ENCODE peak calls at places on chromosomes 16 and 17, in six cellular contexts. One of them, this sample, is unnamed.

GRCh38 chr16:85652431-85653221 is 36.1 kb downstream of the GINS2 start:
- DNase-seq in hepatocyte: peak; percentile 57
- DNase-seq in transverse colon: peak; percentile 61
- DNase-seq in psoas muscle: peak; percentile 74
- DNase-seq in left ventricle myocardium inferior: peak; percentile 47
- DNase-seq in tibial artery: peak; percentile 82
- DNase-seq in this sample: peak; percentile 6

GRCh38 chr16:84143081-84143480 is 1.9 kb downstream of the HSDL1 start:
- DNase-seq in hepatocyte: no peak
- DNase-seq in transverse colon: no peak
- DNase-seq in psoas muscle: no peak
- DNase-seq in left ventricle myocardium inferior: no peak
- DNase-seq in tibial artery: no peak
- DNase-seq in this sample: no peak

GRCh38 chr17:67056746-67057490 is 12.6 kb downstream of the CACNG1 start:
- DNase-seq in hepatocyte: no peak
- DNase-seq in transverse colon: no peak
- DNase-seq in psoas muscle: no peak
- DNase-seq in left ventricle myocardium inferior: no peak
- DNase-seq in tibial artery: no peak
- DNase-seq in this sample: no peak

GRCh38 chr16:88920618-88921602 is 54.5 kb upstream of the PABPN1L start:
- DNase-seq in hepatocyte: peak; percentile 74
- DNase-seq in transverse colon: peak; percentile 70
- DNase-seq in psoas muscle: peak; percentile 78
- DNase-seq in left ventricle myocardium inferior: peak; percentile 85
- DNase-seq in tibial artery: no peak
- DNase-seq in this sample: no peak

GRCh38 chr16:48887646-48888045 is 277.7 kb upstream of the N4BP1 start:
- DNase-seq in hepatocyte: no peak
- DNase-seq in transverse colon: no peak
- DNase-seq in psoas muscle: no peak
- DNase-seq in left ventricle myocardium inferior: no peak
- DNase-seq in tibial artery: no peak
- DNase-seq in this sample: no peak

GRCh38 chr17:80428796-80429195 is 13.8 kb downstream of the ENDOV start:
- DNase-seq in hepatocyte: no peak
- DNase-seq in transverse colon: no peak
- DNase-seq in psoas muscle: no peak
- DNase-seq in left ventricle myocardium inferior: no peak
- DNase-seq in tibial artery: peak; percentile 24
- DNase-seq in this sample: no peak

GRCh38 chr16:66434619-66435430 is 7.7 kb downstream of the BEAN1 start:
- DNase-seq in hepatocyte: no peak
- DNase-seq in transverse colon: no peak
- DNase-seq in psoas muscle: no peak
- DNase-seq in left ventricle myocardium inferior: no peak
- DNase-seq in tibial artery: no peak
- DNase-seq in this sample: no peak

GRCh38 chr16:58377932-58378331 is 14.3 kb upstream of the GINS3 start:
- DNase-seq in hepatocyte: no peak
- DNase-seq in transverse colon: no peak
- DNase-seq in psoas muscle: no peak
- DNase-seq in left ventricle myocardium inferior: no peak
- DNase-seq in tibial artery: no peak
- DNase-seq in this sample: no peak

GRCh38 chr17:80883831-80884735 is 107.6 kb upstream of the CHMP6 start:
- DNase-seq in hepatocyte: no peak
- DNase-seq in transverse colon: no peak
- DNase-seq in psoas muscle: no peak
- DNase-seq in left ventricle myocardium inferior: no peak
- DNase-seq in tibial artery: no peak
- DNase-seq in this sample: no peak

GRCh38 chr17:66654341-66654740 is 180.6 kb upstream of the CACNG5 start:
- DNase-seq in hepatocyte: no peak
- DNase-seq in transverse colon: no peak
- DNase-seq in psoas muscle: no peak
- DNase-seq in left ventricle myocardium inferior: no peak
- DNase-seq in tibial artery: no peak
- DNase-seq in this sample: no peak

GRCh38 chr16:84065536-84066132 is 23.0 kb upstream of the SLC38A8 start:
- DNase-seq in hepatocyte: peak; percentile 74
- DNase-seq in transverse colon: peak; percentile 46
- DNase-seq in psoas muscle: peak; percentile 44
- DNase-seq in left ventricle myocardium inferior: no peak
- DNase-seq in tibial artery: no peak
- DNase-seq in this sample: no peak

GRCh38 chr17:61478026-61478789 is 26.0 kb downstream of the TBX4 start:
- DNase-seq in hepatocyte: no peak
- DNase-seq in transverse colon: no peak
- DNase-seq in psoas muscle: no peak
- DNase-seq in left ventricle myocardium inferior: no peak
- DNase-seq in tibial artery: peak; percentile 53
- DNase-seq in this sample: no peak

GRCh38 chr17:60908324-60908723 is 230.7 kb downstream of the BCAS3 start:
- DNase-seq in hepatocyte: no peak
- DNase-seq in transverse colon: no peak
- DNase-seq in psoas muscle: no peak
- DNase-seq in left ventricle myocardium inferior: no peak
- DNase-seq in tibial artery: no peak
- DNase-seq in this sample: no peak

GRCh38 chr17:6346387-6346786 is 88.5 kb downstream of the AIPL1 start:
- DNase-seq in hepatocyte: no peak
- DNase-seq in transverse colon: no peak
- DNase-seq in psoas muscle: no peak
- DNase-seq in left ventricle myocardium inferior: no peak
- DNase-seq in tibial artery: no peak
- DNase-seq in this sample: no peak

DNA sequence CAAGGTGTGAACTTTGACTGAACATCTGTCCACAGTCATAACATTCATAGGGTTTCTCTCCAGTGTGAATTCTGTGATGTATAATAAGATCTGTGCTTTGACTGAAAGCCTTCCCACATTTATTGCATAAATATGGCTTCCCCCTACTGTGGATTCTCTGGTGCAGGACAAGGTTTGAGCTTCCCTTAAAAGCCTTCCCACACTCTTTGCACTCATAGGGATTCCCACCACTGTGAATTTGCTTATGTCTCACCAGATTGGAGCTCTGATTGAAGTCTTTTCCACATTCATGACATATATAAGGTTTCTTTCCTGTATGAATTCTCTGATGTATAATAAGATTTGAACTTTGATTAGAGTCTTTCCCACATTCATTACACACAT is 8.3 kb downstream of the ZNF594 start:
- DNase-seq in hepatocyte: no peak
- DNase-seq in transverse colon: no peak
- DNase-seq in psoas muscle: no peak
- DNase-seq in left ventricle myocardium inferior: no peak
- DNase-seq in tibial artery: no peak
- DNase-seq in this sample: no peak
- H3K9me3 ChIP-seq in hepatocyte: peaks cover 70% of the 10 kb centered on the region
- H3K9me3 ChIP-seq in transverse colon: peaks cover 95% of the 10 kb centered on the region
- H3K9me3 ChIP-seq in psoas muscle: peaks cover 95% of the 10 kb centered on the region
- H3K9me3 ChIP-seq in left ventricle myocardium inferior: peaks cover 100% of the 10 kb centered on the region
- H3K9me3 ChIP-seq in tibial artery: peaks cover 37% of the 10 kb centered on the region
- H3K9me3 ChIP-seq in this sample: peaks cover 100% of the 10 kb centered on the region

DNA sequence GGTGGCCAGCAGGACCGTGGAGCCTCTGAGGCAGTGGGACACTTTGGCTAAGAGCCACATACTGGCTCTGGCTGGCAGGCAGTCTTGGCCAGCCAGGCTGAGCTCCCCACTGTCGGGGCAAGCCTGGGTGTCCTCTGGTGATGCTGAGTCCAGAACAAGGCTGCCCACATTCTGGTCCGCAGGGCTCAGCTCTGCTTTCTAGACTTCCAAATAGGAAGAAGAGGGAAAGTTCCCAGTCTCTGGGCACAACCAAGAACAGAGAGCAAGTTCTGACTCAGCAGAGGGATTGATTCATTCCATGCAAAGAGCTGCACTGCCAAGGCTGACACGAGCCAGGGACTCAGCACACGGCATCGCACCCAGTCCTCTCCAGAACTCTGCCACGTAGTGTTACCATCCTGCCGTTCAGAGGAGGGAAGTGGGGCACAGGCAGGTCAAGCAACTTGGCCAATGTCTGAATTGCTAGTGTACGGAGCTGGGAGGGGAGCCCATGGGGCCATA is 58.9 kb downstream of the NOS2 start:
- DNase-seq in hepatocyte: no peak
- DNase-seq in transverse colon: no peak
- DNase-seq in psoas muscle: no peak
- DNase-seq in left ventricle myocardium inferior: no peak
- DNase-seq in tibial artery: no peak
- DNase-seq in this sample: no peak
- H3K27ac ChIP-seq in hepatocyte: no peak overlapping the region
- H3K27ac ChIP-seq in transverse colon: no peak overlapping the region
- H3K27ac ChIP-seq in psoas muscle: no peak overlapping the region
- H3K27ac ChIP-seq in left ventricle myocardium inferior: no peak overlapping the region
- H3K27ac ChIP-seq in tibial artery: no peak overlapping the region
- H3K27ac ChIP-seq in this sample: no peak overlapping the region

GRCh38 chr16:22340945-22341344 is 33.5 kb downstream of the CDR2 start:
- DNase-seq in hepatocyte: no peak
- DNase-seq in transverse colon: no peak
- DNase-seq in psoas muscle: no peak
- DNase-seq in left ventricle myocardium inferior: no peak
- DNase-seq in tibial artery: no peak
- DNase-seq in this sample: no peak
- H3K9me3 ChIP-seq in hepatocyte: peaks cover 26% of the 10 kb centered on the region
- H3K9me3 ChIP-seq in transverse colon: peaks cover 7% of the 10 kb centered on the region
- H3K9me3 ChIP-seq in psoas muscle: peaks cover 15% of the 10 kb centered on the region
- H3K9me3 ChIP-seq in left ventricle myocardium inferior: peaks cover 38% of the 10 kb centered on the region
- H3K9me3 ChIP-seq in tibial artery: peaks cover 4% of the 10 kb centered on the region
- H3K9me3 ChIP-seq in this sample: peaks cover 22% of the 10 kb centered on the region

GRCh38 chr17:77570565-77570898 is 388.0 kb upstream of the TNRC6C start:
- DNase-seq in hepatocyte: no peak
- DNase-seq in transverse colon: no peak
- DNase-seq in psoas muscle: no peak
- DNase-seq in left ventricle myocardium inferior: no peak
- DNase-seq in tibial artery: peak; percentile 51
- DNase-seq in this sample: no peak
- H3K27ac ChIP-seq in hepatocyte: no peak overlapping the region
- H3K27ac ChIP-seq in transverse colon: no peak overlapping the region
- H3K27ac ChIP-seq in psoas muscle: no peak overlapping the region
- H3K27ac ChIP-seq in left ventricle myocardium inferior: no peak overlapping the region
- H3K27ac ChIP-seq in tibial artery: peak overlapping the region; percentile 20
- H3K27ac ChIP-seq in this sample: no peak overlapping the region

DNA sequence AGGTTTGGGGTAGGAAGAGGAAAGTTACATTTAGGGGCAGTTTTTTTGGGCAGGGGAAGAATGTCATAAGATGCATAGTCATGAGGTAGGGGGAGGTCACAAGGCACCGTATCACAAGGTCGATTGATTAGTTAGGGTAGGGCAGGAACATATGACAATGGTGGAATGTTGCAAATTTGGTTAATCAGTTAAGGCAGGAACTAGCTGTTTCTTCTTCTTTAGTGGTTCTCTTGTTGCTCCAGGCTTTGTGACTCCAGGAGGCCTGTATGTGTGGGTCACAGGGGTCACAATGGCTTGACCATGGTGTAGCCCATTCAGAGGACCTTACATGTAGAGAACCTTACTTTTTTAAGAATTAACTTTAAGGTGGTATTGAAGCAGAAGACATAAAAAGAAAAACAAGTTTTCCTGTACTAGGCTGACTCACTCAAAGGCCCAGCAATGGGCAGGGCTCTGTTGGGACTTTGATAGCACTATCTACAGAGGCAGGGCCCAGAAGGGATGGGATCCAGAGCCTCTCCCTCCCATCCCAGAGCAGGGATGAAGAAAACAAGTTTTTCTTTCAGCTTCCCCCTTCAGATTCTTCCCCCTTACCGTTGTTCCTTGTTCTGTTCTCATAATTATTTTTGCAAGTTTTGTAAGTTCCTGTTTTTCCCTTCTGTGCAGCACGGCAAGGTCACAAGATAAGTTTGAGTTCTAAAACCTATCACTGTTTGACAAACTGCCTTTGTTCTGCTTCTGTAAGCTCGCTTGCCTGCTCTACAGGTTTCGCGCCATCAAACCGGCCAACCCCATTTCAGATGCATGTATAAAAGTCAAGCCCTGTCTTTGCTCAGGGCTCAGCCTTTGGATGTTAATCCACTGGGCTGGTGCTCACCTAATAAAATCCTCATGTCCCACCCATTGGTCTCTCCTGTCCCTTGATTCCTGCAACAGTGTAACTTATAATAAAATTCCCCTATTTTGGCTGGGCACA is 45.8 kb upstream of the ATF7IP2 start:
- DNase-seq in hepatocyte: no peak
- DNase-seq in transverse colon: no peak
- DNase-seq in psoas muscle: no peak
- DNase-seq in left ventricle myocardium inferior: no peak
- DNase-seq in tibial artery: no peak
- DNase-seq in this sample: no peak
- H3K9me3 ChIP-seq in hepatocyte: peaks cover 8% of the 10 kb centered on the region
- H3K9me3 ChIP-seq in transverse colon: peaks cover 11% of the 10 kb centered on the region
- H3K9me3 ChIP-seq in psoas muscle: peaks cover 6% of the 10 kb centered on the region
- H3K9me3 ChIP-seq in left ventricle myocardium inferior: peaks cover 60% of the 10 kb centered on the region
- H3K9me3 ChIP-seq in tibial artery: no peaks in the 10 kb centered on the region
- H3K9me3 ChIP-seq in this sample: peaks cover 20% of the 10 kb centered on the region

This sample was measured in CD4-positive, CD25-positive, alpha-beta regulatory T cell.